ENCODE peak calls at places on chromosomes 13 and 19, in seven cellular contexts. D is astrocyte, N is HCT116, E is prostate gland, U is hepatocyte, Y is fibroblast of lung, X is BJ. Z is an unnamed sample. For H3K36me3, the result is how much of the 10 kb centered on the place peaks cover.

GRCh38 chr13:51923983-51924539 is 62.3 kb downstream of the CCDC70 start:
- DNase-seq in E (no peak), Y (no peak), D (no peak), N (peak), X (no peak), U (no peak), Z (no peak)

GRCh38 chr13:39918837-39919236 is 263.4 kb downstream of the COG6 start:
- DNase-seq in N (no peak), Y (no peak), E (no peak), U (no peak), D (no peak), X (no peak), Z (no peak)

GRCh38 chr19:55536951-55537740 is at the start of gene SBK2:
- DNase-seq in N (no peak), E (no peak), Y (no peak), X (no peak), U (no peak), D (no peak), Z (no peak)

GRCh38 chr13:72431981-72432617 is 295.3 kb downstream of the MZT1 start:
- DNase-seq in U (no peak), X (no peak), D (no peak), N (no peak), Y (peak), E (no peak), Z (no peak)

GRCh38 chr13:90553167-90553566 is 794.3 kb upstream of the MIR17HG start:
- DNase-seq in U (no peak), D (no peak), E (no peak), X (no peak), Y (no peak), N (no peak), Z (no peak)

GRCh38 chr13:44350775-44351504 is 22.7 kb upstream of the SERP2 start:
- DNase-seq in D (no peak), U (no peak), N (no peak), E (peak), Y (no peak), X (no peak), Z (no peak)

GRCh38 chr19:6062961-6063575 is 47.2 kb downstream of the RFX2 start:
- DNase-seq in X (no peak), E (no peak), D (no peak), Y (no peak), N (no peak), U (no peak), Z (no peak)

GRCh38 chr19:11451942-11452813 is 16.7 kb downstream of the PRKCSH start:
- DNase-seq in X (no peak), E (no peak), D (no peak), N (no peak), Y (no peak), U (no peak), Z (no peak)

GRCh38 chr19:19131989-19132388 is 6.3 kb downstream of the TMEM161A start:
- DNase-seq in U (no peak), D (no peak), N (no peak), X (no peak), E (no peak), Y (no peak), Z (no peak)

GRCh38 chr13:114140909-114141255 is 8.5 kb upstream of the RASA3 start:
- DNase-seq in D (no peak), X (no peak), Y (no peak), U (no peak), N (no peak), E (no peak), Z (no peak)

GRCh38 chr13:25018729-25019115 is 77.2 kb upstream of the PABPC3 start:
- DNase-seq in X (no peak), D (no peak), U (no peak), E (no peak), N (no peak), Y (no peak), Z (no peak)

GRCh38 chr13:23960566-23961156 is 63.4 kb upstream of the C1QTNF9B start:
- DNase-seq in U (peak), X (no peak), E (no peak), D (no peak), N (peak), Y (peak), Z (no peak)

GRCh38 chr13:112877976-112878955 is 90.7 kb upstream of the MCF2L start:
- DNase-seq in U (no peak), E (no peak), D (no peak), Y (no peak), X (no peak), N (no peak), Z (no peak)

GRCh38 chr19:17455711-17456123 is 5.0 kb downstream of the NXNL1 start:
- DNase-seq in X (no peak), Y (no peak), E (no peak), N (no peak), D (no peak), U (no peak), Z (no peak)

GRCh38 chr19:39052243-39052746 is 19.9 kb upstream of the FBXO27 start:
- DNase-seq in Y (peak), N (no peak), D (no peak), U (peak), E (peak), X (no peak), Z (no peak)

GRCh38 chr19:46618670-46619231 is 6.1 kb downstream of the PTGIR start:
- DNase-seq in Y (peak), D (peak), U (no peak), E (no peak), X (no peak), N (no peak), Z (no peak)

GRCh38 chr13:35485451-35485850 is 9.0 kb upstream of the MAB21L1 start:
- DNase-seq in E (no peak), U (no peak), X (no peak), N (no peak), D (no peak), Y (no peak), Z (no peak)

GRCh38 chr13:106533940-106534843 is 1.3 kb downstream of the EFNB2 start:
- DNase-seq in N (no peak), X (no peak), U (peak), D (peak), E (peak), Y (peak), Z (no peak)

GRCh38 chr13:42350141-42350540 is 78.2 kb downstream of the AKAP11 start:
- DNase-seq in Y (no peak), E (no peak), D (no peak), U (no peak), X (no peak), N (no peak), Z (no peak)

GRCh38 chr13:23323946-23324709 is 109.4 kb downstream of the SACS start:
- DNase-seq in U (no peak), Y (peak), N (no peak), X (no peak), E (no peak), D (peak), Z (no peak)

GRCh38 chr13:80116107-80116506 is 224.8 kb downstream of the SPRY2 start:
- DNase-seq in N (no peak), Y (peak), D (peak), E (no peak), U (no peak), X (peak), Z (no peak)

GRCh38 chr19:16462757-16463250 is 9.0 kb downstream of the EPS15L1 start:
- DNase-seq in U (no peak), D (peak), N (no peak), X (no peak), Y (no peak), E (no peak), Z (no peak)

GRCh38 chr13:23470706-23471610 is 37.5 kb upstream of the SACS start:
- DNase-seq in N (no peak), U (no peak), D (no peak), E (no peak), Y (no peak), X (no peak), Z (no peak)

GRCh38 chr13:47426126-47426849 is 529.4 kb upstream of the HTR2A start:
- DNase-seq in X (no peak), N (no peak), Y (peak), D (peak), E (no peak), U (no peak), Z (no peak)

GRCh38 chr19:47512183-47512947 is 2.5 kb downstream of the NAPA start:
- DNase-seq in N (no peak), X (peak), E (peak), D (no peak), Y (peak), U (peak), Z (no peak)

GRCh38 chr13:24605923-24606372 is 74.3 kb upstream of the ATP12A start:
- DNase-seq in E (no peak), N (peak), U (peak), D (no peak), X (no peak), Y (peak), Z (no peak)

GRCh38 chr19:49763230-49763629 is at the start of gene TSKS:
- DNase-seq in D (no peak), X (no peak), Y (no peak), N (no peak), U (no peak), E (no peak), Z (no peak)

GRCh38 chr19:49855277-49855675 is 4.3 kb downstream of the PTOV1 start:
- DNase-seq in U (no peak), N (no peak), Y (no peak), X (no peak), E (no peak), D (no peak), Z (no peak)

GRCh38 chr13:33326723-33327122 is 41.2 kb upstream of the STARD13 start:
- DNase-seq in N (no peak), U (no peak), X (no peak), E (no peak), D (no peak), Y (no peak), Z (no peak)

GRCh38 chr13:33326246-33326645 is 40.7 kb upstream of the STARD13 start:
- DNase-seq in U (no peak), X (no peak), E (no peak), D (no peak), N (no peak), Y (no peak), Z (no peak)

GRCh38 chr13:33328691-33329090 is 43.1 kb upstream of the STARD13 start:
- DNase-seq in E (no peak), D (no peak), U (no peak), X (no peak), N (no peak), Y (no peak), Z (no peak)

GRCh38 chr13:33331962-33332361 is 46.4 kb upstream of the STARD13 start:
- DNase-seq in E (no peak), X (no peak), U (no peak), D (no peak), N (no peak), Y (no peak), Z (no peak)

DNA sequence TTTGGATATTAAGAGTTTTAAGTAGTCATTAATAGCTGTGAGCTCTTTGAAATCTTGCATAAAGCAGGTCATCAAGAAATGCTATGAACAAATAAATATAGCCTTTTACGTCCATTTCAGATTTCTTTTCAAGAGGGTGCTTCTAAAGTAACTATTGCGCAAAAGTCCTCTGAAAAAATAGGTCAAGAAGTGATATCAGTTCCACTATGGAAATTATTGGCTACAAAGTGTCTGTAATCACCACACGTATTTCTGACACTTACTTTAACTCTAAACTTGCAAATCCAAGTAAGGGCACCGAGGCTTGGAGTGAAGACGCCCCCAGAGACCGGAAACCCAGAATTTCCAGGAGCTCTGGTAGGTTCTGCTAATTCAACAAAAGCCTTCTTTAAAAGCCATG is 44.9 kb upstream of the STARD13 start:
- DNase-seq in E (no peak), N (no peak), Y (no peak), U (no peak), D (no peak), X (no peak), Z (no peak)
- H3K36me3 ChIP-seq in E (under half), N (under half), Y (under half), U (under half), D (under half), X (under half), Z (under half)

GRCh38 chr19:7977021-7977722 is 28.3 kb downstream of the ELAVL1 start:
- DNase-seq in D (no peak), Y (no peak), E (no peak), X (no peak), U (no peak), N (no peak), Z (no peak)

GRCh38 chr19:7977723-7978040 is 27.8 kb downstream of the ELAVL1 start:
- DNase-seq in D (no peak), E (no peak), N (no peak), X (no peak), Y (no peak), U (no peak), Z (no peak)

GRCh38 chr19:7979559-7979958 is 25.9 kb downstream of the ELAVL1 start:
- DNase-seq in D (no peak), Y (no peak), X (no peak), U (no peak), E (no peak), N (no peak), Z (no peak)

GRCh38 chr19:7979011-7979410 is 26.4 kb downstream of the ELAVL1 start:
- DNase-seq in N (no peak), Y (no peak), X (no peak), D (no peak), U (no peak), E (no peak), Z (no peak)

DNA sequence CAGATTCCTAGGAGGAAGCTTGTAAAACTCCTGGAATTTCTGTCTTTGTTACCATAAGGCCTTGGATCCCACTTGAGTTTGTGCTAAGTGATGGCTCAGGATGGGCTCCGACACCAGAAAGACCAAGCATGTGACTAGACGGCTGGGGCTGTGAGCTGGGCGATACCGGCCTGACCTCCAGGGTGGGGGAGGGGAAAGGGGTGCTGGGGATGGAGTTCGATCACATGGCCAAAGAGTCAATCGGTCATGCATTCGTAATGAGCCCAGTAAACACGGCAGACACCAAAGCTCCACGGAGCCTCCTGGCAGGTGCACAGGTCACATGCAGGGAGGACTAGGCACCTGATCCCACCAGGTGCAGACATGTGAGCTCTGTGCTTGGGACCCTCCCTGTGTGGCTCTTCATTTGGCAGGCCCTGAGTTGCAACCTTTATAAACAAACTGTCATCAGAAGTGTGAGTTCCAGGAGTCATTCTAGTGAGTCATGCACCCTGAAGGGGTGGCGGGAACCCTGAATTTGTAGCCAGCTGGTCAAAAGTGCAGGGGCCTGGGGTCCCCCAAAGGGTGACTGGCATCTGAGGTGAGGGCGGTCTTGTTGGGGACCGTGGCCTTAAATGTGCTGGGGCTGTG is 27.1 kb downstream of the ELAVL1 start:
- DNase-seq in E (no peak), U (no peak), N (no peak), X (no peak), Y (no peak), D (no peak), Z (no peak)
- H3K36me3 ChIP-seq in E (under half), U (under half), N (under half), X (under half), Y (under half), D (under half), Z (under half)

GRCh38 chr19:32362318-32362691 is 16.9 kb downstream of the ZNF507 start:
- DNase-seq in Y (no peak), N (no peak), U (no peak), D (no peak), E (no peak), X (no peak), Z (no peak)
- H3K36me3 ChIP-seq in Y (under half), N (under half), U (under half), D (under half), E (under half), X (under half), Z (under half)

GRCh38 chr13:29523199-29523931 is 72.1 kb downstream of the SLC7A1 start:
- DNase-seq in E (no peak), X (no peak), U (no peak), D (peak), Y (peak), N (no peak), Z (no peak)

GRCh38 chr13:29519921-29520320 is 75.6 kb downstream of the SLC7A1 start:
- DNase-seq in N (no peak), X (no peak), Y (no peak), E (no peak), U (no peak), D (no peak), Z (no peak)

GRCh38 chr13:29521336-29521735 is 74.2 kb downstream of the SLC7A1 start:
- DNase-seq in D (no peak), Y (no peak), X (no peak), N (no peak), E (no peak), U (no peak), Z (no peak)

GRCh38 chr13:29522044-29522685 is 73.3 kb downstream of the SLC7A1 start:
- DNase-seq in D (peak), E (no peak), N (no peak), Y (peak), U (peak), X (peak), Z (no peak)

GRCh38 chr13:29520671-29521070 is 74.8 kb downstream of the SLC7A1 start:
- DNase-seq in U (no peak), D (peak), Y (peak), X (peak), E (no peak), N (no peak), Z (no peak)
- H3K36me3 ChIP-seq in U (under half), D (under half), Y (under half), X (under half), E (under half), N (under half), Z (half or more)

Z was measured in esophagus squamous epithelium.